ENCODE peak calls at places on chromosome 3, in eight cellular contexts. I is type B pancreatic cell; M is MCF 10A; N is CD4-positive, alpha-beta T cell; B is lower leg skin; W is gastrocnemius medialis; Z is cardiac fibroblast; L is WTC11. Q is an unnamed sample.

GRCh38 chr3:5058463-5058862 is 63.6 kb upstream of the ARL8B start:
- DNase-seq in M (peak), W (no peak), N (no peak), L (no peak), I (no peak), B (no peak), Z (peak), Q (no peak)

GRCh38 chr3:120555661-120556509 is 40.3 kb upstream of the NDUFB4 start:
- DNase-seq in B (no peak), N (no peak), L (no peak), I (no peak), Z (no peak), W (no peak), M (no peak), Q (no peak)

GRCh38 chr3:127483902-127484591 is 106.5 kb downstream of the TPRA1 start:
- DNase-seq in L (no peak), M (no peak), N (no peak), B (peak), I (peak), Z (no peak), W (no peak), Q (no peak)

GRCh38 chr3:138862924-138863775 is 28.4 kb upstream of the PIK3CB start:
- DNase-seq in N (no peak), L (peak), B (no peak), I (no peak), W (no peak), M (peak), Z (peak), Q (peak)

GRCh38 chr3:124439586-124439985 is 290.7 kb upstream of the UMPS start:
- DNase-seq in Z (no peak), M (no peak), B (no peak), I (no peak), L (no peak), W (no peak), N (no peak), Q (no peak)

GRCh38 chr3:48194446-48195071 is 6.3 kb upstream of the CDC25A start:
- DNase-seq in M (peak), I (no peak), L (peak), N (no peak), B (no peak), W (no peak), Z (peak), Q (peak)

GRCh38 chr3:186917660-186918312 is 12.5 kb upstream of the ST6GAL1 start:
- DNase-seq in Z (no peak), W (no peak), N (no peak), I (no peak), B (no peak), M (no peak), L (no peak), Q (no peak)

GRCh38 chr3:127720985-127721384 is 48.2 kb downstream of the ABTB1 start:
- DNase-seq in N (no peak), W (no peak), M (no peak), B (no peak), I (no peak), Z (no peak), L (no peak), Q (no peak)

GRCh38 chr3:184546252-184546651 is 15.3 kb upstream of the EPHB3 start:
- DNase-seq in Z (no peak), W (no peak), N (no peak), B (peak), L (no peak), M (no peak), I (no peak), Q (no peak)

GRCh38 chr3:195249858-195250464 is 21.0 kb downstream of the XXYLT1 start:
- DNase-seq in B (peak), N (no peak), M (no peak), W (no peak), L (no peak), I (no peak), Z (no peak), Q (no peak)

GRCh38 chr3:13495921-13496723 is 16.0 kb downstream of the HDAC11 start:
- DNase-seq in L (peak), B (peak), N (peak), I (no peak), W (peak), M (peak), Z (peak), Q (peak)

GRCh38 chr3:57397175-57398026 is 104.9 kb upstream of the ASB14 start:
- DNase-seq in N (peak), L (peak), B (no peak), I (no peak), Z (peak), W (no peak), M (peak), Q (peak)

GRCh38 chr3:53150247-53151085 is 10.5 kb upstream of the PRKCD start:
- DNase-seq in B (peak), Z (peak), M (peak), L (no peak), I (no peak), N (no peak), W (no peak), Q (no peak)

GRCh38 chr3:196499061-196499460 is 4.5 kb downstream of the RNF168 start:
- DNase-seq in Z (peak), I (no peak), B (peak), N (no peak), L (no peak), W (peak), M (peak), Q (peak)

GRCh38 chr3:177338697-177339219 is 141.5 kb upstream of the TBL1XR1 start:
- DNase-seq in B (no peak), I (no peak), W (no peak), Z (peak), N (no peak), M (peak), L (no peak), Q (peak)

GRCh38 chr3:141237701-141238521 is 6.3 kb downstream of the PXYLP1 start:
- DNase-seq in W (peak), M (no peak), N (no peak), Z (peak), I (peak), B (peak), L (no peak), Q (no peak)

DNA sequence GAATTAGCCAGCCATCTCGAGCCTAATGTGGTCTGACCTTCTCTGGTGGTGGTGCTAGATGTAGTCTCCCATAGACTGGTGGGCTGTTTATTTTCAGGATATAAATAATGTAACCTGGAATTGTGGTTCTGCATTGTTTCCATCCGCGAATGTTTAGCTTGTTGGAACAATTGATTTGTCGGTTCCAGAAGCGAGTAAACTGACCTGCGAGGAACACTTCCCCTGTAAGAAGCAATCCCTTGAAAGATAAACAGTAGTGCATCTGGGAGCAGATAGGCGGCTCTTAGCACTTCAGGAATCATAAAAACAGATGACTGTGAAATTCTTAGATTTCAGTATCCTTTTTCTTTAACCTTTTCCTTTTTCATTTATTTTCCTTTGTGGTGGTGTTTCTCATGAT is 157.8 kb downstream of the GHSR start:
- DNase-seq in M (no peak), B (no peak), I (no peak), L (no peak), W (no peak), Z (no peak), N (no peak), Q (no peak)
- TF ChIP-seq CTCF in M (no peak), B (no peak), I (no peak), L (no peak), W (no peak), Z (no peak), N (no peak), Q (no peak)

GRCh38 chr3:129421988-129422745 is 6.3 kb downstream of the EFCAB12 start:
- DNase-seq in M (no peak), N (no peak), W (no peak), I (no peak), B (peak), Z (no peak), L (no peak), Q (no peak)
- TF ChIP-seq CTCF in M (no peak), N (no peak), W (no peak), I (no peak), B (no peak), Z (peak), L (no peak), Q (peak)

GRCh38 chr3:193826126-193826795 is 233.3 kb downstream of the OPA1 start:
- DNase-seq in M (peak), I (no peak), W (no peak), N (no peak), B (peak), L (no peak), Z (peak), Q (peak)
- TF ChIP-seq CTCF in M (no peak), I (no peak), W (no peak), N (no peak), B (no peak), L (no peak), Z (no peak), Q (no peak)

GRCh38 chr3:149969945-149970715 is 565 bp downstream of the PFN2 start:
- DNase-seq in N (peak), W (peak), L (peak), Z (peak), B (peak), M (peak), I (peak), Q (peak)

GRCh38 chr3:149977391-149977790 is 6.7 kb upstream of the PFN2 start:
- DNase-seq in B (no peak), I (no peak), Z (peak), W (no peak), N (no peak), L (no peak), M (no peak), Q (no peak)

GRCh38 chr3:149971403-149972075 is 844 bp upstream of the PFN2 start:
- DNase-seq in M (peak), W (peak), L (peak), Z (no peak), B (peak), I (no peak), N (peak), Q (no peak)

GRCh38 chr3:149970716-149971402 is at the start of gene PFN2:
- DNase-seq in I (peak), W (peak), Z (peak), N (peak), B (peak), M (peak), L (peak), Q (peak)

DNA sequence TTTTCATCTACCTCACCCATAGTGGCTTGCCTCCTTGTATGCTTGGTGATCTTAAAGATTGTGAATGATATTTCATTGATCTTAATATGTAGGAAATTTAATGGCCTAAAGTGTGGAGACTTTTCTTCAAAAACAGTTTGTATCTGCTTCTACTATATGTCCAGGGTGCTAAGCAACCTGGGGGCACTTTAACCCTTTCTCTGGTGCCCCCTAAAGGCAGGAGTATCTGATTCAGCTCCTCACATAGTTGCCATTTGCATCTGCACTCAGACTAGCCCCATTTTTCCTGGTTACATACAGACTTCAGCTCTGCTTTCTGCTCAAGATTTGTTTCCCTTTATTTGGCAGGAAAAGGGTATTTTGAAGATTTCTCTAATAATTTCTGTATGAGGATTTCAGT is 5.2 kb upstream of the PFN2 start:
- DNase-seq in M (no peak), I (no peak), B (no peak), L (peak), Z (no peak), N (no peak), W (no peak), Q (no peak)
- TF ChIP-seq CTCF in M (no peak), I (no peak), B (no peak), L (no peak), Z (no peak), N (no peak), W (no peak), Q (no peak)

GRCh38 chr3:65908588-65908987 is 130.1 kb downstream of the MAGI1 start:
- DNase-seq in B (no peak), I (no peak), L (no peak), M (no peak), W (no peak), N (no peak), Z (no peak), Q (no peak)

GRCh38 chr3:65912647-65913046 is 126.1 kb downstream of the MAGI1 start:
- DNase-seq in N (no peak), Z (no peak), M (no peak), L (no peak), B (no peak), W (no peak), I (no peak), Q (no peak)

GRCh38 chr3:65914740-65915366 is 123.9 kb downstream of the MAGI1 start:
- DNase-seq in Z (peak), L (no peak), I (no peak), B (no peak), W (no peak), N (no peak), M (peak), Q (no peak)

GRCh38 chr3:65915477-65915876 is 123.2 kb downstream of the MAGI1 start:
- DNase-seq in B (no peak), N (no peak), I (no peak), L (no peak), M (no peak), Z (no peak), W (no peak), Q (no peak)

GRCh38 chr3:65914032-65914739 is 124.5 kb downstream of the MAGI1 start:
- DNase-seq in W (no peak), I (no peak), Z (peak), B (no peak), L (no peak), N (no peak), M (no peak), Q (peak)
- TF ChIP-seq CTCF in W (no peak), I (no peak), Z (peak), B (no peak), L (no peak), N (no peak), M (no peak), Q (peak)

GRCh38 chr3:46087871-46088270 is 60.6 kb upstream of the XCR1 start:
- DNase-seq in M (peak), W (no peak), B (no peak), I (peak), L (no peak), N (no peak), Z (peak), Q (no peak)
- TF ChIP-seq CTCF in M (peak), W (no peak), B (no peak), I (no peak), L (no peak), N (no peak), Z (peak), Q (no peak)

GRCh38 chr3:170111147-170111771 is 70.3 kb downstream of the PHC3 start:
- DNase-seq in M (no peak), N (no peak), B (no peak), Z (no peak), W (no peak), L (no peak), I (no peak), Q (no peak)

GRCh38 chr3:170117134-170117533 is 64.4 kb downstream of the PHC3 start:
- DNase-seq in B (no peak), I (no peak), M (peak), Z (peak), N (no peak), L (no peak), W (no peak), Q (no peak)
- TF ChIP-seq CTCF in B (no peak), I (peak), M (no peak), Z (peak), N (no peak), L (no peak), W (no peak), Q (no peak)